ENCODE peak calls at places on chromosomes 2 and 18, in four cellular contexts. K is kidney epithelial cell, H is nephron progenitor cell, N is kidney. G is an unnamed sample.

GRCh38 chr2:112021781-112022231 is 33.3 kb upstream of the TMEM87B start:
- DNase-seq in N (no peak), H (no peak), K (no peak), G (no peak)

GRCh38 chr18:26700728-26701127 is 152.4 kb upstream of the KCTD1 start:
- DNase-seq in N (no peak), H (no peak), K (no peak), G (no peak)

GRCh38 chr2:170744248-170745002 is 25.8 kb upstream of the ERICH2 start:
- DNase-seq in H (no peak), N (no peak), K (no peak), G (no peak)

GRCh38 chr18:23943903-23944624 is 70.5 kb upstream of the TTC39C start:
- DNase-seq in N (no peak), K (no peak), H (no peak), G (no peak)

GRCh38 chr2:232628466-232629200 is 4.8 kb upstream of the EFHD1 start:
- DNase-seq in H (no peak), K (no peak), N (peak; percentile 18), G (no peak)

GRCh38 chr2:46325178-46325928 is 28.1 kb downstream of the EPAS1 start:
- DNase-seq in H (no peak), K (peak; percentile 51), N (no peak), G (no peak)

GRCh38 chr18:32208012-32208411 is 18.2 kb downstream of the MEP1B start:
- DNase-seq in K (no peak), H (no peak), N (no peak), G (no peak)

GRCh38 chr2:237412646-237413292 is 1.2 kb downstream of the COL6A3 start:
- DNase-seq in N (no peak), H (no peak), K (no peak), G (no peak)

GRCh38 chr2:160306985-160307384 is 106.9 kb upstream of the ITGB6 start:
- DNase-seq in H (no peak), K (no peak), N (no peak), G (no peak)

GRCh38 chr2:15507061-15507460 is 54.1 kb downstream of the NBAS start:
- DNase-seq in N (no peak), K (no peak), H (no peak), G (no peak)

DNA sequence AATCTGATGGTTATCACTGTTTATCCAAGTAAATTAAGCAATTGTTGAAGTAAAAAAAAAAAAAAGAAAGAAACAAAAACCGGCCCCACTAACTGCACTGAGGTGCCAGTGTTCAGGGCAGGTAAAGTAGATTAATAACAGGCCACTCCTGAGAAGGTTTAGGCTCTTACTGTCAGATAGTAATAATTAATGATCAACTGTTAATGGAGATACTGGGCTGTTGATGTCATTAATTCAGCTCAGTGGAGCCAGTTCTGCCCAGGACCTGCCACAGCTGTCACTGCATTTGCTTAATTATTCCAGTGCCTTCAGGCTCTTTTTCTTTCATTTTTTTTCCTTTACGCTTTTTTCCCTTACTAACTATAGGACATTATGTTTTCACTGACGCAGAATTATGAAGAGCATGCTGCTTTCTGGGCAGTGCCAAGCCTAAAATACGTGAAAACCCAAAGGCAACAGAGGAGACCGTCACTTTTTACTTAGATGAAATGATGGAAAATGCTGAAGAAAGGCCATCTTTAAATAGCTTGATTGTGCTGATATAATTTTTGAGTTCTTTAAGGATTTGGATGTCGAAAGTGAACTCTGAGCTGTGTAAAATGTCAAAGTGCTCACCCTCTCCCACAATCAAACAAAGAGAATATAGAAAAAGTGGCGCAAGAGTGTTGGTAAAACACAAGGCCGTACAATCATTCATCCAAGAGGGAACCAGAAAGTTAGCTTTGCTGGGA is 191.8 kb upstream of the ZEB2 start:
- DNase-seq in K (no peak), N (no peak), H (no peak), G (no peak)
- TF ChIP-seq CTCF in K (no peak), N (no peak), H (no peak), G (no peak)

GRCh38 chr2:84424152-84424551 is 34.9 kb downstream of the SUCLG1 start:
- DNase-seq in N (no peak), H (no peak), K (no peak), G (no peak)
- TF ChIP-seq CTCF in N (peak; percentile 22), H (peak; percentile 46), K (peak; percentile 52), G (peak; percentile 82)

DNA sequence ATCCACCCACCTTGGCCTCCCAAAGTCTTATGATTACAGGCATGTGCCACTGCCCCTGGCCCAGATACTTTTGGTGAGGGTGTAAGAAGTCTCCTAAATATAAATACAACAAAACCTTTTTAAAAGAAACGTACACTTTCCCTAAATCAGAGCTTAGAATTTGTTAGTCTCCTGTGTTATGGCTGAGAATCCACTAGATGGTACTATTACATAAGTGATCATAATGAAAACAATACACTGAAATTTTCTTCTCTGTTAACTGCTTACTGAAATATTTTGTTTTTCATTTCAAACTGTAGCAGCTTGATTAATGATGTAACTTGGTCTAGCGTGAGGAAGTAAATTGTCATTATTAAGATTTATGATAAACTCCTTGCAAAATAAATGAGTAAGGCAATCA is 74.8 kb upstream of the FAM98A start:
- DNase-seq in H (no peak), N (no peak), K (no peak), G (no peak)
- TF ChIP-seq CTCF in H (peak; percentile 45), N (peak; percentile 31), K (peak; percentile 25), G (peak; percentile 83)

DNA sequence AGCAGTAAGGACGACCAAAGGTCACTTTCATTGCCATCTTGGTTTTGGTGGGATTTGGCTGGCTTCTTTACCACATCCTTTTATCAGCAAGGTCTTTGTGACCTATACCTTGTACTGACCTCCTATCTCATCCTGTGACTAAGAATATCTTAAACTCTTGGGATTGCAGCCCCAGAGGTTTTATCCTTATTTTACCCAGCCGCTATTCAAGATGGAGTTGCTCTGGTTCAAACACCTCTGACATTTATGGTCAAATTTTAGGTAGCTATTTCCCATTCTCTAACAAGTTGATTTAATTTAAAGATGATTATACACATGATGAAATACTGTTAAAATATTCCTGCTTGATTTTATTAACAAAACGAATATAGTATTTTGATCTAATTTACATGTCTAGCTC is 326.1 kb downstream of the ARHGAP15 start:
- DNase-seq in H (no peak), N (no peak), K (no peak), G (no peak)
- TF ChIP-seq CTCF in H (no peak), N (no peak), K (no peak), G (no peak)

GRCh38 chr2:190280565-190281330 is 38.9 kb downstream of the HIBCH start:
- DNase-seq in K (no peak), N (no peak), H (no peak), G (no peak)

GRCh38 chr2:190271783-190272456 is 47.7 kb downstream of the HIBCH start:
- DNase-seq in H (no peak), K (no peak), N (no peak), G (no peak)

GRCh38 chr2:190272457-190272842 is 47.2 kb downstream of the HIBCH start:
- DNase-seq in N (no peak), H (peak; percentile 4), K (no peak), G (no peak)

DNA sequence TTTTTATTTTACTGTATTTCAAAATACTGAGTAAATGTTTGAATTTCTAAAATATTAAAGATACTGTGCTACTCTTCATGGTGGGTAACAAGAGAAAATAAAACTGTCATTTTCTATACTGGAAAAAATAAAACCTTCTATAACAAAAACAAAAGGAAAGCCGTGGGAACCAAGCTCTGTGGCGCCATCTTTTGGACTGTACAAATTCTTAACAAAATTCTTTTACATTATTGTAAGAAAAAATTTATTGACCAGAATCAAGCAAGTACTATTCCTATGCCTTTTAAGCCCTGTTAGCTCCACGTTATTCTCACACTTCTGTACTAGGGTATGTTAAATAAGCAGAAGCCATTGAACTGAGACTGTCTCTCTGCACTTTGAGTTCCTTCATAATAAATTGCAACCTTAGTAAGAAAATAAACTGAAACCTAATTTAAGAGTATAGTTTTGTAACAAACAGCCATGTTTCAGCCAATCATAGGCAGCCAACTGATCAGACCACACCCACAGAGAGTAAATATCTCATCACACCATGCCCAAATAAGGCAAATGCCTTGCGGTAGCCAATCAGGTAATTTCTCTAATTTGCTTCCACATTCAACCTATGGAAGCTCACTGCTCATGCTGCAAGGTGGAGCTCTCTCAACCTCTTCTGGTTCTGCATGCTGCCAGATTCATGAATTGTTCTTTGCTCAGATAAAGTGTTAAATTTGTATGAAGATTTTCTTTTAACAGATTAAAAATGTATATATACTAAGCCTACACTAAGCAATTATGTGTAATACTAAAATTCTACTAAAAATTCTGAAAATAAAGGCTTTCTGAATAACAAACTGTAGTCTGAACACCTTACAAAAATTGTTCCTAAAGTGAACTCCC is 42.2 kb downstream of the HIBCH start:
- DNase-seq in K (no peak), H (no peak), N (no peak), G (no peak)
- TF ChIP-seq CTCF in K (peak; percentile 59), H (peak; percentile 35), N (peak; percentile 38), G (peak; percentile 88)

DNA sequence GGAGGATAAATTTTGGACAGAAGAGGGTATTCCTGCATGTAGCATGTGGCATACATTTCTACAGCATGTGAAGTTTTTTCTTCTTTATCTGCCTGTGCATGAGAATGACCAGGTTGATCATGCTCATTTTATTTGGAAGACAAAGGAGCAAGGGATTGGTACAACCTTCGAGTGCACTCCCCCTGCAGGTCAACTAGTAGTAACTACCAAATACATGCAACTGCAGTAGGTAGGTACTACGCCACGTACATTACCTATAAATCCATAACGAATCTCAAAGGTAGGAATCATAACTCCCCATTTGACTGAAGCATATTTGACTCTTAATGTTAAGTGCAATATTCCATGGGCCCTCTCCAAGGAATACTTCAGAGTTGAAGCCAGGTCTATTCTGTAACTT is 763.9 kb downstream of the TSN start:
- DNase-seq in H (no peak), N (no peak), K (no peak), G (no peak)
- TF ChIP-seq CTCF in H (peak; percentile 10), N (no peak), K (peak; percentile 14), G (peak; percentile 55)